ENCODE peak calls at places on chromosomes 11 and 22, in seven cellular contexts. I, Y, R, F, C, V and E are unnamed samples.

GRCh38 chr11:129192150-129192549 is at the start of gene ARHGAP32:
- DNase-seq in Y (no peak), V (no peak), F (no peak), C (no peak), I (no peak), R (no peak), E (no peak)

GRCh38 chr11:122165972-122166371 is 50.0 kb upstream of the BLID start:
- DNase-seq in C (peak), F (no peak), V (no peak), Y (no peak), I (no peak), R (no peak), E (no peak)

GRCh38 chr11:82995754-82996398 is 75.8 kb downstream of the RAB30 start:
- DNase-seq in C (no peak), R (no peak), V (no peak), Y (no peak), F (no peak), I (no peak), E (no peak)

GRCh38 chr11:111913997-111914396 is 1.5 kb downstream of the HSPB2 start:
- DNase-seq in V (no peak), R (no peak), C (no peak), F (no peak), Y (no peak), I (no peak), E (no peak)

GRCh38 chr11:92206441-92206840 is 18.2 kb upstream of the FAT3 start:
- DNase-seq in I (no peak), F (no peak), R (no peak), C (no peak), V (no peak), Y (no peak), E (no peak)

GRCh38 chr11:117579148-117579547 is 217.9 kb downstream of the DSCAML1 start:
- DNase-seq in R (no peak), V (no peak), F (no peak), I (no peak), Y (no peak), C (peak), E (no peak)

GRCh38 chr22:22462813-22463567 is 45.6 kb downstream of the ZNF280B start:
- DNase-seq in I (no peak), F (no peak), Y (no peak), C (no peak), V (no peak), R (no peak), E (no peak)

GRCh38 chr11:27300974-27301373 is 62.0 kb downstream of the CCDC34 start:
- DNase-seq in F (no peak), I (no peak), Y (no peak), C (no peak), V (no peak), R (no peak), E (no peak)

GRCh38 chr11:68369756-68370155 is 57.4 kb downstream of the LRP5 start:
- DNase-seq in V (no peak), C (no peak), Y (no peak), I (no peak), F (no peak), R (no peak), E (no peak)

GRCh38 chr11:1879941-1880720 is 11.6 kb downstream of the PRR33 start:
- DNase-seq in F (no peak), C (no peak), R (no peak), V (peak), I (no peak), Y (peak), E (no peak)

GRCh38 chr11:129637473-129637872 is 178.2 kb upstream of the TMEM45B start:
- DNase-seq in R (no peak), V (no peak), Y (no peak), C (no peak), F (no peak), I (no peak), E (no peak)

GRCh38 chr11:79864882-79865281 is 424.1 kb upstream of the TENM4 start:
- DNase-seq in V (no peak), F (no peak), R (no peak), C (no peak), I (no peak), Y (no peak), E (no peak)